ENCODE peak calls at places on chromosomes 5 and 9, in four cellular contexts. H is germinal center, I is frontal cortex, Y is skeletal muscle cell. C is an unnamed sample.

GRCh38 chr5:55969956-55970355 is 24.8 kb downstream of the IL6ST start:
- DNase-seq in H (no peak), I (no peak), Y (peak; percentile 1), C (no peak)

GRCh38 chr5:89728750-89729149 is 680.8 kb downstream of the CETN3 start:
- DNase-seq in H (no peak), I (no peak), Y (peak; percentile 65), C (no peak)

GRCh38 chr9:104980039-104980654 is 52.2 kb upstream of the ABCA1 start:
- DNase-seq in H (no peak), I (no peak), Y (no peak), C (peak; percentile 11)

GRCh38 chr9:33106827-33107621 is 30.6 kb upstream of the SMU1 start:
- DNase-seq in H (no peak), I (no peak), Y (peak; percentile 77), C (peak; percentile 71)

GRCh38 chr9:132141364-132141947 is 20.4 kb upstream of the NTNG2 start:
- DNase-seq in H (no peak), I (peak; percentile 66), Y (no peak), C (peak; percentile 48)

GRCh38 chr9:84480071-84480470 is 139.5 kb upstream of the SLC28A3 start:
- DNase-seq in H (no peak), I (no peak), Y (no peak), C (no peak)

GRCh38 chr9:30484690-30485089 is 1899.8 kb upstream of the ACO1 start:
- DNase-seq in H (no peak), I (no peak), Y (no peak), C (no peak)

GRCh38 chr5:122263352-122264030 is 48.5 kb upstream of the SNCAIP start:
- DNase-seq in H (no peak), I (no peak), Y (no peak), C (no peak)

GRCh38 chr5:50717615-50718014 is 51.2 kb downstream of the PARP8 start:
- DNase-seq in H (no peak), I (no peak), Y (no peak), C (no peak)

GRCh38 chr9:630817-631216 is 210.7 kb upstream of the DMRT1 start:
- DNase-seq in H (no peak), I (no peak), Y (no peak), C (peak; percentile 32)